ENCODE peak calls at places on chromosomes 16 and 17, in eight cellular contexts. D is HCT116; J is HEK293T; R is left colon; P is COR-L47; Z is CD8-positive, alpha-beta T cell; H is activated CD8-positive, alpha-beta T cell treated with anti-CD3 and anti-CD28 coated beads for 36 hours; Y is T-cell. N is an unnamed sample.
A peak's percentile ranks its signal among the peaks of the same experiment; 100 is the strongest.

GRCh38 chr16:30951785-30952184 is 2.9 kb downstream of the ORAI3 start:
- DNase-seq in Z (no peak), P (no peak), J (no peak), R (peak; percentile 70), D (no peak), H (no peak), Y (no peak), N (no peak)

GRCh38 chr17:80649672-80650338 is 105.2 kb downstream of the RPTOR start:
- DNase-seq in D (peak; percentile 63), R (no peak), J (peak; percentile 67), Z (peak; percentile 69), H (peak; percentile 94), P (peak; percentile 45), Y (peak; percentile 13), N (peak; percentile 81)

GRCh38 chr16:72832640-72833039 is 215.3 kb downstream of the ZFHX3 start:
- DNase-seq in Z (peak; percentile 43), H (peak; percentile 77), R (peak; percentile 65), J (peak; percentile 85), P (peak; percentile 29), D (no peak), Y (peak; percentile 45), N (peak; percentile 69)

GRCh38 chr16:78639775-78640174 is 540.3 kb downstream of the WWOX start:
- DNase-seq in R (no peak), H (peak; percentile 36), P (no peak), Z (no peak), J (no peak), Y (no peak), D (no peak), N (peak; percentile 2)

GRCh38 chr17:63537991-63538692 is 12.1 kb upstream of the DCAF7 start:
- DNase-seq in P (no peak), Z (no peak), H (peak; percentile 61), D (no peak), Y (no peak), R (no peak), J (no peak), N (peak; percentile 20)

GRCh38 chr17:34126965-34127364 is 128.1 kb upstream of the CCL2 start:
- DNase-seq in Y (no peak), J (no peak), H (no peak), D (no peak), Z (no peak), P (no peak), R (no peak), N (no peak)

GRCh38 chr16:87602005-87602790 is at the start of gene JPH3:
- DNase-seq in Z (no peak), Y (no peak), D (no peak), J (peak; percentile 62), P (peak; percentile 55), H (peak; percentile 23), R (no peak), N (no peak)

GRCh38 chr17:80519091-80519781 is 25.4 kb upstream of the RPTOR start:
- DNase-seq in D (no peak), J (no peak), H (no peak), R (no peak), Y (no peak), Z (no peak), P (no peak), N (no peak)

GRCh38 chr16:86408685-86409084 is 101.6 kb upstream of the FOXF1 start:
- DNase-seq in R (no peak), Y (no peak), Z (no peak), J (no peak), P (no peak), D (no peak), H (no peak), N (no peak)

GRCh38 chr16:86289304-86289703 is 221.0 kb upstream of the FOXF1 start:
- DNase-seq in R (no peak), H (no peak), P (no peak), Y (no peak), Z (no peak), D (no peak), J (no peak), N (no peak)

GRCh38 chr17:33183487-33184026 is 109.5 kb downstream of the ASIC2 start:
- DNase-seq in H (no peak), Z (no peak), Y (no peak), J (no peak), D (no peak), P (no peak), R (no peak), N (no peak)

GRCh38 chr16:53937068-53937614 is 233.2 kb downstream of the FTO start:
- DNase-seq in D (no peak), Z (no peak), P (no peak), R (no peak), H (no peak), J (no peak), Y (no peak), N (no peak)

GRCh38 chr16:73071131-73071940 is 23.4 kb upstream of the ZFHX3 start:
- DNase-seq in R (peak; percentile 79), J (no peak), Y (no peak), Z (no peak), D (no peak), H (no peak), P (peak; percentile 84), N (no peak)

GRCh38 chr16:57899771-57900661 is 70.9 kb downstream of the CNGB1 start:
- DNase-seq in H (peak; percentile 88), Y (peak; percentile 75), P (peak; percentile 69), Z (peak; percentile 72), R (peak; percentile 52), D (peak; percentile 59), J (peak; percentile 71), N (peak; percentile 77)

GRCh38 chr17:53722407-53722806 is 100.3 kb upstream of the KIF2B start:
- DNase-seq in Z (no peak), H (no peak), R (no peak), P (no peak), Y (no peak), J (no peak), D (no peak), N (no peak)

GRCh38 chr16:14958970-14959369 is 15.9 kb upstream of the PDXDC1 start:
- DNase-seq in R (no peak), Z (no peak), J (peak; percentile 18), P (no peak), Y (no peak), H (no peak), D (no peak), N (no peak)

GRCh38 chr17:57236686-57237299 is 19.5 kb upstream of the MSI2 start:
- DNase-seq in Y (no peak), H (no peak), R (no peak), Z (no peak), J (no peak), D (no peak), P (no peak), N (no peak)

GRCh38 chr17:45052052-45052772 is 780 bp upstream of the DCAKD start:
- DNase-seq in Z (peak; percentile 69), H (peak; percentile 77), D (no peak), R (peak; percentile 51), J (no peak), Y (peak; percentile 30), P (peak; percentile 36), N (peak; percentile 41)

GRCh38 chr16:67055712-67056487 is 27.0 kb downstream of the CBFB start:
- DNase-seq in Z (no peak), R (no peak), H (peak; percentile 29), P (no peak), J (no peak), Y (no peak), D (no peak), N (peak; percentile 12)

GRCh38 chr17:75783803-75784472 is 668 bp upstream of the UNK start:
- DNase-seq in P (no peak), H (peak; percentile 36), J (no peak), D (no peak), R (peak; percentile 57), Y (no peak), Z (peak; percentile 25), N (no peak)

GRCh38 chr16:77157773-77158172 is 33.2 kb upstream of the MON1B start:
- DNase-seq in H (no peak), Z (no peak), J (no peak), P (no peak), Y (no peak), D (no peak), R (no peak), N (no peak)

GRCh38 chr16:77662241-77662640 is 60.1 kb upstream of the NUDT7 start:
- DNase-seq in J (no peak), Y (no peak), H (no peak), R (no peak), P (no peak), D (no peak), Z (no peak), N (no peak)

GRCh38 chr16:67941469-67942199 is 2.3 kb downstream of the LCAT start:
- DNase-seq in P (no peak), D (no peak), R (no peak), Y (no peak), J (no peak), H (no peak), Z (no peak), N (no peak)

GRCh38 chr17:28271431-28271830 is 47.6 kb upstream of the TMEM97 start:
- DNase-seq in H (no peak), Z (no peak), P (no peak), R (no peak), Y (no peak), D (no peak), J (no peak), N (no peak)

GRCh38 chr17:12231027-12231682 is 210.5 kb downstream of the MAP2K4 start:
- DNase-seq in P (no peak), D (no peak), H (no peak), Z (no peak), J (no peak), R (peak; percentile 29), Y (no peak), N (no peak)

GRCh38 chr17:9271989-9272388 is 250.7 kb downstream of the NTN1 start:
- DNase-seq in J (no peak), H (no peak), P (no peak), D (no peak), R (no peak), Z (no peak), Y (no peak), N (no peak)

GRCh38 chr17:78769200-78769773 is 12.8 kb downstream of the CYTH1 start:
- DNase-seq in D (no peak), P (no peak), J (no peak), Z (no peak), R (no peak), Y (no peak), H (peak; percentile 58), N (no peak)

GRCh38 chr16:16877061-16877460 is 498.1 kb downstream of the NPIPA7 start:
- DNase-seq in R (no peak), Z (no peak), Y (no peak), P (no peak), H (no peak), J (no peak), D (no peak), N (no peak)

GRCh38 chr16:11312718-11313492 is 31.8 kb upstream of the PRM1 start:
- DNase-seq in H (peak; percentile 31), D (peak; percentile 40), Y (no peak), Z (no peak), P (peak; percentile 38), J (no peak), R (peak; percentile 66), N (no peak)

GRCh38 chr17:77810536-77810935 is 148.0 kb upstream of the TNRC6C start:
- DNase-seq in H (no peak), P (no peak), Z (no peak), D (no peak), R (no peak), J (no peak), Y (no peak), N (no peak)

GRCh38 chr17:14756469-14756868 is 455.6 kb downstream of the HS3ST3B1 start:
- DNase-seq in R (no peak), H (no peak), J (no peak), D (no peak), P (no peak), Y (no peak), Z (no peak), N (no peak)

GRCh38 chr17:30519707-30520106 is 42.5 kb downstream of the GOSR1 start:
- DNase-seq in D (no peak), Z (no peak), H (no peak), J (no peak), Y (no peak), R (no peak), P (no peak), N (no peak)

GRCh38 chr17:21228111-21228510 is 14.2 kb upstream of the TMEM11 start:
- DNase-seq in D (no peak), Y (no peak), H (no peak), P (no peak), J (no peak), Z (no peak), R (no peak), N (no peak)

GRCh38 chr17:77097772-77098171 is 43.0 kb upstream of the SEC14L1 start:
- DNase-seq in Y (no peak), R (no peak), J (no peak), Z (no peak), H (no peak), P (no peak), D (no peak), N (no peak)

N was measured in activated naive CD4-positive, alpha-beta T cell treated with Interleukin-2 at 50 U/mL for 16 hours.